ENCODE peak calls at places on chromosomes 4 and X, in four cellular contexts. One of them, this sample, is unnamed.

GRCh38 chr4:121339307-121339706 is 41.5 kb downstream of the QRFPR start:
- DNase-seq in pons: no peak
- DNase-seq in DMS 273 treated with DMSO at 0.1 percent for 48 hours: no peak
- DNase-seq in GM20000: no peak
- DNase-seq in this sample: no peak

GRCh38 chr4:7813674-7814073 is 126.0 kb downstream of the AFAP1 start:
- DNase-seq in pons: no peak
- DNase-seq in DMS 273 treated with DMSO at 0.1 percent for 48 hours: no peak
- DNase-seq in GM20000: no peak
- DNase-seq in this sample: peak; percentile 68

GRCh38 chr4:151874328-151874727 is 113.5 kb upstream of the GATB start:
- DNase-seq in pons: no peak
- DNase-seq in DMS 273 treated with DMSO at 0.1 percent for 48 hours: no peak
- DNase-seq in GM20000: no peak
- DNase-seq in this sample: no peak

GRCh38 chr4:41022116-41022515 is 192.2 kb downstream of the APBB2 start:
- DNase-seq in pons: no peak
- DNase-seq in DMS 273 treated with DMSO at 0.1 percent for 48 hours: no peak
- DNase-seq in GM20000: no peak
- DNase-seq in this sample: no peak

GRCh38 chr4:77921701-77922100 is 59.1 kb downstream of the MRPL1 start:
- DNase-seq in pons: peak; percentile 3
- DNase-seq in DMS 273 treated with DMSO at 0.1 percent for 48 hours: no peak
- DNase-seq in GM20000: no peak
- DNase-seq in this sample: peak; percentile 35

GRCh38 chrX:20712811-20713210 is 446.1 kb upstream of the RPS6KA3 start:
- DNase-seq in pons: no peak
- DNase-seq in DMS 273 treated with DMSO at 0.1 percent for 48 hours: no peak
- DNase-seq in GM20000: no peak
- DNase-seq in this sample: no peak

GRCh38 chr4:36997727-36998126 is 246.8 kb upstream of the NWD2 start:
- DNase-seq in pons: no peak
- DNase-seq in DMS 273 treated with DMSO at 0.1 percent for 48 hours: no peak
- DNase-seq in GM20000: no peak
- DNase-seq in this sample: no peak

GRCh38 chr4:120452006-120452405 is 385.4 kb upstream of the MAD2L1 start:
- DNase-seq in pons: no peak
- DNase-seq in DMS 273 treated with DMSO at 0.1 percent for 48 hours: no peak
- DNase-seq in GM20000: no peak
- DNase-seq in this sample: no peak

GRCh38 chr4:163866728-163867313 is 372.3 kb downstream of the TMA16 start:
- DNase-seq in pons: no peak
- DNase-seq in DMS 273 treated with DMSO at 0.1 percent for 48 hours: no peak
- DNase-seq in GM20000: no peak
- DNase-seq in this sample: no peak